ENCODE peak calls at places on chromosome 7, in six cellular contexts. One of them, this sample, is unnamed.
A peak's percentile ranks its signal among the peaks of the same experiment; 100 is the strongest.

GRCh38 chr7:5497158-5498103 is 73.8 kb upstream of the TNRC18 start:
- DNase-seq in ovary: no peak
- DNase-seq in heart left ventricle: no peak
- DNase-seq in A549: no peak
- DNase-seq in uterus: no peak
- DNase-seq in gastrocnemius medialis: no peak
- DNase-seq in this sample: no peak

GRCh38 chr7:42198296-42198695 is 38.7 kb downstream of the GLI3 start:
- DNase-seq in A549: no peak
- DNase-seq in heart left ventricle: no peak
- DNase-seq in ovary: peak; percentile 42
- DNase-seq in gastrocnemius medialis: no peak
- DNase-seq in uterus: peak; percentile 62
- DNase-seq in this sample: no peak

GRCh38 chr7:45089314-45089891 is 634 bp upstream of the NACAD start:
- DNase-seq in heart left ventricle: no peak
- DNase-seq in uterus: peak; percentile 59
- DNase-seq in ovary: peak; percentile 78
- DNase-seq in gastrocnemius medialis: peak; percentile 15
- DNase-seq in A549: peak; percentile 58
- DNase-seq in this sample: peak; percentile 34

GRCh38 chr7:131553906-131554305 is 2.5 kb downstream of the PODXL start:
- DNase-seq in ovary: no peak
- DNase-seq in A549: no peak
- DNase-seq in uterus: no peak
- DNase-seq in gastrocnemius medialis: no peak
- DNase-seq in heart left ventricle: no peak
- DNase-seq in this sample: no peak

GRCh38 chr7:84027678-84028077 is 166.9 kb downstream of the SEMA3A start:
- DNase-seq in A549: no peak
- DNase-seq in heart left ventricle: no peak
- DNase-seq in ovary: no peak
- DNase-seq in gastrocnemius medialis: no peak
- DNase-seq in uterus: no peak
- DNase-seq in this sample: no peak

GRCh38 chr7:121406-121805 is 71.0 kb upstream of the FAM20C start:
- DNase-seq in gastrocnemius medialis: no peak
- DNase-seq in heart left ventricle: no peak
- DNase-seq in uterus: no peak
- DNase-seq in ovary: no peak
- DNase-seq in A549: no peak
- DNase-seq in this sample: no peak

GRCh38 chr7:54796150-54796549 is 37.1 kb upstream of the SEC61G start:
- DNase-seq in heart left ventricle: no peak
- DNase-seq in uterus: no peak
- DNase-seq in A549: no peak
- DNase-seq in ovary: no peak
- DNase-seq in gastrocnemius medialis: peak; percentile 53
- DNase-seq in this sample: no peak

GRCh38 chr7:38675500-38676106 is 44.4 kb upstream of the AMPH start:
- DNase-seq in uterus: no peak
- DNase-seq in heart left ventricle: no peak
- DNase-seq in ovary: no peak
- DNase-seq in gastrocnemius medialis: peak; percentile 33
- DNase-seq in A549: no peak
- DNase-seq in this sample: no peak

GRCh38 chr7:29328811-29329210 is 134.2 kb downstream of the CHN2 start:
- DNase-seq in uterus: no peak
- DNase-seq in ovary: no peak
- DNase-seq in A549: no peak
- DNase-seq in heart left ventricle: no peak
- DNase-seq in gastrocnemius medialis: no peak
- DNase-seq in this sample: no peak

GRCh38 chr7:91355680-91356435 is 91.6 kb downstream of the FZD1 start:
- DNase-seq in A549: no peak
- DNase-seq in gastrocnemius medialis: no peak
- DNase-seq in uterus: no peak
- DNase-seq in heart left ventricle: no peak
- DNase-seq in ovary: no peak
- DNase-seq in this sample: no peak

GRCh38 chr7:129376778-129377700 is 57.2 kb upstream of the STRIP2 start:
- DNase-seq in ovary: no peak
- DNase-seq in gastrocnemius medialis: no peak
- DNase-seq in A549: no peak
- DNase-seq in heart left ventricle: no peak
- DNase-seq in uterus: no peak
- DNase-seq in this sample: no peak

GRCh38 chr7:98394377-98394836 is 6.5 kb downstream of the BAIAP2L1 start:
- DNase-seq in gastrocnemius medialis: no peak
- DNase-seq in heart left ventricle: no peak
- DNase-seq in A549: no peak
- DNase-seq in ovary: no peak
- DNase-seq in uterus: no peak
- DNase-seq in this sample: no peak

GRCh38 chr7:98418636-98419315 is 17.9 kb upstream of the BAIAP2L1 start:
- DNase-seq in heart left ventricle: no peak
- DNase-seq in uterus: no peak
- DNase-seq in ovary: no peak
- DNase-seq in gastrocnemius medialis: no peak
- DNase-seq in A549: peak; percentile 100
- DNase-seq in this sample: no peak

GRCh38 chr7:70072220-70072619 is 473.9 kb downstream of the AUTS2 start:
- DNase-seq in heart left ventricle: no peak
- DNase-seq in uterus: no peak
- DNase-seq in A549: no peak
- DNase-seq in gastrocnemius medialis: no peak
- DNase-seq in ovary: no peak
- DNase-seq in this sample: no peak

GRCh38 chr7:67542916-67543315 is 546.3 kb downstream of the TYW1 start:
- DNase-seq in heart left ventricle: no peak
- DNase-seq in A549: no peak
- DNase-seq in uterus: no peak
- DNase-seq in ovary: no peak
- DNase-seq in gastrocnemius medialis: no peak
- DNase-seq in this sample: no peak
- TF ChIP-seq POLR2A in heart left ventricle: no peak
- TF ChIP-seq POLR2A in A549: no peak
- TF ChIP-seq POLR2A in uterus: no peak
- TF ChIP-seq POLR2A in ovary: no peak
- TF ChIP-seq POLR2A in gastrocnemius medialis: no peak
- TF ChIP-seq POLR2A in this sample: no peak

DNA sequence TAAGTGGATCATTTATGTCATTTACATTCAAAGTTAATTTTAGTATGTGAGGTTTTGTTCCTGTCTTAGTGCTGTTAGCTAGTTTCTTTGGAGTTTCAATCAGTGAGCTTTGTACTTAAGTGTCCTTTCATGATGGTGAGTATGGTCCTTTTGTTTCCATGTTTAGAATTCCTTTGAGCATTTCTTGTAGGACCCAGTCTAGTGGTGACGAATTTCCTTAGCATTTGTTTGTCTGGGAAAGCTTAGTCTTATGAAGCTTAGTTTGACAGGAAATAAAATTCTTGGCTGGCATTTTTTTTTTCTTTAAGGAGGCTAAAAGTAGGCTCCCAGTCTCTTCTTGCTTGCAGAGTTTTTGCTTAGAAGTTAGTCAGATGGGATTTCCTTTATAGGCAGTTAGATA is 209.1 kb upstream of the SEMA3C start:
- DNase-seq in uterus: no peak
- DNase-seq in gastrocnemius medialis: no peak
- DNase-seq in ovary: no peak
- DNase-seq in heart left ventricle: no peak
- DNase-seq in A549: no peak
- DNase-seq in this sample: no peak
- TF ChIP-seq CTCF in uterus: no peak
- TF ChIP-seq CTCF in gastrocnemius medialis: no peak
- TF ChIP-seq CTCF in ovary: no peak
- TF ChIP-seq CTCF in heart left ventricle: no peak
- TF ChIP-seq CTCF in A549: no peak
- TF ChIP-seq CTCF in this sample: no peak

GRCh38 chr7:105389889-105390288 is 1.2 kb upstream of the SRPK2 start:
- DNase-seq in heart left ventricle: no peak
- DNase-seq in uterus: no peak
- DNase-seq in ovary: no peak
- DNase-seq in gastrocnemius medialis: no peak
- DNase-seq in A549: no peak
- DNase-seq in this sample: no peak

GRCh38 chr7:105387621-105388372 is 924 bp downstream of the SRPK2 start:
- DNase-seq in heart left ventricle: peak; percentile 59
- DNase-seq in A549: peak; percentile 71
- DNase-seq in ovary: peak; percentile 65
- DNase-seq in uterus: peak; percentile 53
- DNase-seq in gastrocnemius medialis: peak; percentile 64
- DNase-seq in this sample: peak; percentile 76

GRCh38 chr7:105391429-105391828 is 2.7 kb upstream of the SRPK2 start:
- DNase-seq in uterus: no peak
- DNase-seq in heart left ventricle: no peak
- DNase-seq in A549: no peak
- DNase-seq in gastrocnemius medialis: no peak
- DNase-seq in ovary: no peak
- DNase-seq in this sample: no peak

GRCh38 chr7:105388373-105389089 is at the start of gene SRPK2:
- DNase-seq in heart left ventricle: peak; percentile 85
- DNase-seq in A549: peak; percentile 78
- DNase-seq in ovary: peak; percentile 82
- DNase-seq in uterus: peak; percentile 74
- DNase-seq in gastrocnemius medialis: peak; percentile 63
- DNase-seq in this sample: peak; percentile 76

GRCh38 chr7:105389090-105389650 is 449 bp upstream of the SRPK2 start:
- DNase-seq in gastrocnemius medialis: peak; percentile 39
- DNase-seq in heart left ventricle: no peak
- DNase-seq in uterus: peak; percentile 39
- DNase-seq in ovary: no peak
- DNase-seq in A549: peak; percentile 89
- DNase-seq in this sample: peak; percentile 53
- H3K27ac ChIP-seq in gastrocnemius medialis: peak overlapping the region; percentile 79
- H3K27ac ChIP-seq in heart left ventricle: peak overlapping the region; percentile 61
- H3K27ac ChIP-seq in uterus: peak overlapping the region; percentile 89
- H3K27ac ChIP-seq in ovary: peak overlapping the region; percentile 80
- H3K27ac ChIP-seq in A549: peak overlapping the region; percentile 98
- H3K27ac ChIP-seq in this sample: peak overlapping the region; percentile 65

DNA sequence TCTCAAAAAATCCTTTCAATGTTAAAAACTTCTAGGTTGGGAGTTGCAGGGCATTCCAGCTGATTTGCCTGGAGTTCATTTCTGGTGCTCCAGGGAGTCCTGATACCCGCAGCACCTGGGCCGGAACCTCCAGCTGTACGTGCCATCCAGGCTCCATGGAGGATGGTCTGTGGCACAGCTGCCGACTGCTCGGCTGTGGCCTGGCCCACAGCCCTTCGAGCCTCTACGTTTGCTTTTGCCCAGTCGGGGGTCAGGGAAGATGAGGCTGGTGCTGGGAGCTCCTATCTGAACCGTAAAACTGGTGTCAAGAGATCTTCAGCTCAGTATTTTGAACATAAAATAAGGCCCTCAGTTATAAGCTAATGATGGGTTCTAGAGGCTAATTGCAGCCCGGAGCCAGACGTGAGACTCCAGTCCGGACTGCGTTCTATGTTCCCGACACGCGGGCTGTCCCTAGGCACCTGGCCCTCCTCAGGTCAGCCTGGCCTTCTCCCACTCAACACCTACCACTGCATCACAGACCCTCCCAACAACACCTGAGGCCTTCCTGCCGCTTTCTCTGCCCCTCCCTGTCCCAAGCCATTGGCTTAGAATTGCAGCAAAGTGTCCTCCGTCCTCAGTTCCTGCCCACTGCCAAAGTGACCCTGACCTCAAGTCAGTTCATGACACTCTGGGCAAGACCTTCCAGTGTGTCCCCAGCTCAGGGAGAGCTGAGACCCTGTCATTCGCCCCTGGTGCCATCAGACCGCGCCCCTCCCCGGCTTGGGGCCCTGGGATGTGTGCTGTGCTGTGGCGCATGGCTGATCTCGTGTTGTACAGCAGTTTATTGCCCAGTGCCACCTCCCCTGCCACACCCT is 64.2 kb upstream of the DNAJB6 start:
- DNase-seq in A549: no peak
- DNase-seq in uterus: no peak
- DNase-seq in gastrocnemius medialis: no peak
- DNase-seq in heart left ventricle: no peak
- DNase-seq in ovary: no peak
- DNase-seq in this sample: no peak
- TF ChIP-seq POLR2A in A549: no peak
- TF ChIP-seq POLR2A in uterus: no peak
- TF ChIP-seq POLR2A in gastrocnemius medialis: no peak
- TF ChIP-seq POLR2A in heart left ventricle: no peak
- TF ChIP-seq POLR2A in ovary: no peak
- TF ChIP-seq POLR2A in this sample: no peak

GRCh38 chr7:93551931-93552330 is 22.6 kb downstream of the CALCR start:
- DNase-seq in heart left ventricle: no peak
- DNase-seq in gastrocnemius medialis: no peak
- DNase-seq in uterus: no peak
- DNase-seq in ovary: no peak
- DNase-seq in A549: no peak
- DNase-seq in this sample: no peak
- TF ChIP-seq CTCF in heart left ventricle: no peak
- TF ChIP-seq CTCF in gastrocnemius medialis: no peak
- TF ChIP-seq CTCF in uterus: no peak
- TF ChIP-seq CTCF in ovary: no peak
- TF ChIP-seq CTCF in A549: no peak
- TF ChIP-seq CTCF in this sample: no peak

This sample was measured in thyroid gland.